ENCODE peak calls at places on chromosomes 4 and X, in nine cellular contexts. O is tibial nerve; Z is stimulated activated CD4-positive, alpha-beta T cell treated with anti-CD3 and anti-CD28 coated beads, Interleukin-4, amount 100 ng/mL, for 4 hours; V is activated T-helper 1 cell treated with Interleukin-2 at 50 U/mL for 16 hours; U is activated B cell treated with CpG ODN at 0.5 μM for 24 hours; T is T-helper 2 cell; Y is substantia nigra; M is GM04504; A is neural crest cell. S is an unnamed sample.

GRCh38 chr4:169810325-169811323 is 52.9 kb upstream of the HPF1 start:
- DNase-seq in O (no peak), Z (no peak), V (no peak), U (no peak), T (no peak), Y (no peak), M (peak), A (peak), S (no peak)

GRCh38 chr4:153205028-153205648 is 895 bp downstream of the TRIM2 start:
- DNase-seq in O (no peak), Z (peak), V (peak), U (no peak), T (peak), Y (no peak), M (no peak), A (no peak), S (no peak)

GRCh38 chr4:155544547-155544946 is 122.1 kb upstream of the GUCY1A1 start:
- DNase-seq in O (no peak), Z (no peak), V (no peak), U (no peak), T (no peak), Y (no peak), M (no peak), A (no peak), S (no peak)

GRCh38 chr4:70703695-70704332 is 15.5 kb downstream of the UTP3 start:
- DNase-seq in O (no peak), Z (no peak), V (no peak), U (no peak), T (no peak), Y (peak), M (no peak), A (no peak), S (no peak)

GRCh38 chr4:100146756-100147155 is 43.5 kb downstream of the DDIT4L start:
- DNase-seq in O (no peak), Z (no peak), V (no peak), U (no peak), T (no peak), Y (no peak), M (no peak), A (no peak), S (no peak)

GRCh38 chr4:153669838-153670237 is 14.2 kb upstream of the TLR2 start:
- DNase-seq in O (no peak), Z (no peak), V (no peak), U (no peak), T (no peak), Y (no peak), M (no peak), A (no peak), S (no peak)

GRCh38 chrX:37420179-37420578 is 71.0 kb downstream of the PRRG1 start:
- DNase-seq in O (no peak), Z (no peak), V (no peak), U (no peak), T (no peak), Y (no peak), M (no peak), A (no peak), S (no peak)

GRCh38 chrX:31847773-31848172 is 775.9 kb upstream of the FTHL17 start:
- DNase-seq in O (no peak), Z (no peak), V (no peak), U (no peak), T (no peak), Y (no peak), M (no peak), A (no peak), S (no peak)

GRCh38 chr4:80069108-80069836 is 3.8 kb downstream of the ANTXR2 start:
- DNase-seq in O (no peak), Z (no peak), V (no peak), U (no peak), T (no peak), Y (no peak), M (no peak), A (no peak), S (no peak)

GRCh38 chr4:21118301-21118700 is 418.0 kb downstream of the PACRGL start:
- DNase-seq in O (no peak), Z (no peak), V (no peak), U (no peak), T (no peak), Y (no peak), M (no peak), A (no peak), S (no peak)

GRCh38 chr4:114734581-114734980 is 136.0 kb downstream of the UGT8 start:
- DNase-seq in O (no peak), Z (no peak), V (no peak), U (no peak), T (no peak), Y (no peak), M (no peak), A (no peak), S (no peak)

GRCh38 chrX:5176766-5177165 is 1051.9 kb downstream of the NLGN4X start:
- DNase-seq in O (no peak), Z (no peak), V (no peak), U (no peak), T (no peak), Y (no peak), M (no peak), A (no peak), S (no peak)

GRCh38 chrX:42978655-42979379 is 200.9 kb upstream of the PPP1R2C start:
- DNase-seq in O (no peak), Z (no peak), V (no peak), U (no peak), T (no peak), Y (no peak), M (no peak), A (no peak), S (no peak)

GRCh38 chr4:17309567-17310268 is 202.2 kb downstream of the QDPR start:
- DNase-seq in O (no peak), Z (no peak), V (no peak), U (no peak), T (no peak), Y (no peak), M (no peak), A (no peak), S (no peak)

GRCh38 chrX:136755411-136755810 is 25.3 kb downstream of the ARHGEF6 start:
- DNase-seq in O (no peak), Z (no peak), V (no peak), U (no peak), T (no peak), Y (no peak), M (no peak), A (no peak), S (no peak)